ENCODE peak calls at places on chromosomes 12 and 14, in eight cellular contexts. O, U, Q, D, Z, Y, M and E are unnamed samples.

GRCh38 chr14:69574266-69574953 is at the start of gene CCDC177:
- DNase-seq in O (no peak), U (no peak), Q (peak), D (peak), Z (peak), Y (peak), M (peak), E (peak)

GRCh38 chr12:42504049-42504448 is 85.5 kb downstream of the PRICKLE1 start:
- DNase-seq in O (peak), U (no peak), Q (peak), D (no peak), Z (no peak), Y (no peak), M (no peak), E (no peak)

GRCh38 chr14:95257521-95257920 is 62.2 kb downstream of the CLMN start:
- DNase-seq in O (no peak), U (no peak), Q (no peak), D (no peak), Z (no peak), Y (no peak), M (no peak), E (no peak)

GRCh38 chr12:43744826-43745225 is 13.8 kb downstream of the PUS7L start:
- DNase-seq in O (no peak), U (no peak), Q (no peak), D (no peak), Z (no peak), Y (no peak), M (no peak), E (no peak)

GRCh38 chr14:93036652-93037341 is 78.9 kb downstream of the ITPK1 start:
- DNase-seq in O (no peak), U (no peak), Q (no peak), D (no peak), Z (no peak), Y (no peak), M (no peak), E (no peak)

GRCh38 chr12:67704071-67704470 is 55.5 kb downstream of the DYRK2 start:
- DNase-seq in O (no peak), U (no peak), Q (no peak), D (no peak), Z (no peak), Y (no peak), M (no peak), E (no peak)

GRCh38 chr12:85834378-85834777 is 1.8 kb downstream of the RASSF9 start:
- DNase-seq in O (no peak), U (no peak), Q (no peak), D (no peak), Z (no peak), Y (no peak), M (no peak), E (no peak)

GRCh38 chr12:64261813-64262212 is 39.7 kb upstream of the KICS2 start:
- DNase-seq in O (no peak), U (no peak), Q (no peak), D (no peak), Z (no peak), Y (no peak), M (no peak), E (no peak)

GRCh38 chr14:50736932-50737419 is 68.9 kb upstream of the SAV1 start:
- DNase-seq in O (no peak), U (no peak), Q (no peak), D (no peak), Z (no peak), Y (no peak), M (peak), E (no peak)

GRCh38 chr12:31897791-31898503 is 61.3 kb upstream of the RESF1 start:
- DNase-seq in O (peak), U (no peak), Q (peak), D (no peak), Z (peak), Y (no peak), M (no peak), E (peak)

GRCh38 chr12:53983580-53984572 is 1.1 kb upstream of the HOXC10 start:
- DNase-seq in O (no peak), U (peak), Q (no peak), D (no peak), Z (no peak), Y (no peak), M (no peak), E (no peak)

GRCh38 chr12:132761032-132761910 is at the start of gene ANKLE2:
- DNase-seq in O (peak), U (peak), Q (peak), D (peak), Z (no peak), Y (peak), M (peak), E (peak)